ENCODE peak calls at places on chromosomes 16 and 17, in seven cellular contexts. One of them, this sample, is unnamed.

GRCh38 chr17:79803997-79804855 is 7.3 kb upstream of the CBX8 start:
- DNase-seq in erythroblast: no peak
- DNase-seq in NCI-H2081: no peak
- DNase-seq in fibroblast of villous mesenchyme: no peak
- DNase-seq in cardiac fibroblast: no peak
- DNase-seq in germinal center: peak; percentile 71
- DNase-seq in T-helper 2 cell: peak; percentile 89
- DNase-seq in this sample: no peak

GRCh38 chr17:45311762-45312476 is 4.9 kb downstream of the MAP3K14 start:
- DNase-seq in erythroblast: peak; percentile 30
- DNase-seq in NCI-H2081: no peak
- DNase-seq in fibroblast of villous mesenchyme: peak; percentile 73
- DNase-seq in cardiac fibroblast: peak; percentile 42
- DNase-seq in germinal center: peak; percentile 53
- DNase-seq in T-helper 2 cell: peak; percentile 95
- DNase-seq in this sample: no peak

GRCh38 chr17:82858376-82859126 is 18.7 kb upstream of the ZNF750 start:
- DNase-seq in erythroblast: no peak
- DNase-seq in NCI-H2081: no peak
- DNase-seq in fibroblast of villous mesenchyme: no peak
- DNase-seq in cardiac fibroblast: no peak
- DNase-seq in germinal center: no peak
- DNase-seq in T-helper 2 cell: no peak
- DNase-seq in this sample: no peak

GRCh38 chr17:9253308-9253707 is 232.0 kb downstream of the NTN1 start:
- DNase-seq in erythroblast: no peak
- DNase-seq in NCI-H2081: no peak
- DNase-seq in fibroblast of villous mesenchyme: no peak
- DNase-seq in cardiac fibroblast: no peak
- DNase-seq in germinal center: no peak
- DNase-seq in T-helper 2 cell: no peak
- DNase-seq in this sample: no peak

GRCh38 chr17:1398028-1398427 is 2.0 kb downstream of the YWHAE start:
- DNase-seq in erythroblast: peak; percentile 46
- DNase-seq in NCI-H2081: no peak
- DNase-seq in fibroblast of villous mesenchyme: peak; percentile 60
- DNase-seq in cardiac fibroblast: no peak
- DNase-seq in germinal center: no peak
- DNase-seq in T-helper 2 cell: no peak
- DNase-seq in this sample: no peak

GRCh38 chr17:48024149-48025039 is 13.2 kb downstream of the COPZ2 start:
- DNase-seq in erythroblast: peak; percentile 71
- DNase-seq in NCI-H2081: peak; percentile 58
- DNase-seq in fibroblast of villous mesenchyme: no peak
- DNase-seq in cardiac fibroblast: peak; percentile 59
- DNase-seq in germinal center: peak; percentile 54
- DNase-seq in T-helper 2 cell: peak; percentile 54
- DNase-seq in this sample: no peak

GRCh38 chr17:73232587-73233373 is 28.9 kb downstream of the CPSF4L start:
- DNase-seq in erythroblast: peak; percentile 61
- DNase-seq in NCI-H2081: peak; percentile 32
- DNase-seq in fibroblast of villous mesenchyme: peak; percentile 28
- DNase-seq in cardiac fibroblast: peak; percentile 27
- DNase-seq in germinal center: peak; percentile 51
- DNase-seq in T-helper 2 cell: peak; percentile 64
- DNase-seq in this sample: peak; percentile 7

GRCh38 chr16:81837312-81837748 is 58.2 kb downstream of the PLCG2 start:
- DNase-seq in erythroblast: no peak
- DNase-seq in NCI-H2081: no peak
- DNase-seq in fibroblast of villous mesenchyme: no peak
- DNase-seq in cardiac fibroblast: no peak
- DNase-seq in germinal center: no peak
- DNase-seq in T-helper 2 cell: no peak
- DNase-seq in this sample: no peak

GRCh38 chr17:3213587-3213986 is 6.1 kb downstream of the OR1A1 start:
- DNase-seq in erythroblast: no peak
- DNase-seq in NCI-H2081: no peak
- DNase-seq in fibroblast of villous mesenchyme: no peak
- DNase-seq in cardiac fibroblast: no peak
- DNase-seq in germinal center: no peak
- DNase-seq in T-helper 2 cell: no peak
- DNase-seq in this sample: no peak

This sample was measured in NCI-H1694 treated with DMSO at 0.1 percent for 48 hours.